ENCODE peak calls at places on chromosomes 11 and 22, in five cellular contexts. Q is HepG2, T is GM12878, C is HCT116, Y is SK-N-SH. K is an unnamed sample.

GRCh38 chr11:66183581-66184048 is 84.8 kb upstream of the RAB1B start:
- DNase-seq in C (no peak), T (no peak), Q (no peak), Y (no peak), K (peak)

GRCh38 chr11:42237701-42238235 is 778.3 kb upstream of the LRRC4C start:
- DNase-seq in T (no peak), C (no peak), Y (no peak), Q (no peak), K (no peak)

GRCh38 chr11:133842053-133842452 is 3.3 kb downstream of the SPATA19 start:
- DNase-seq in Q (no peak), Y (no peak), T (no peak), C (no peak), K (no peak)

GRCh38 chr11:66488957-66489356 is 8.7 kb downstream of the DPP3 start:
- DNase-seq in T (no peak), Y (no peak), Q (no peak), C (no peak), K (no peak)

GRCh38 chr11:35180311-35181233 is 41.6 kb downstream of the CD44 start:
- DNase-seq in C (no peak), Y (no peak), T (no peak), Q (no peak), K (no peak)

GRCh38 chr11:128052912-128053641 is 534.3 kb downstream of the ETS1 start:
- DNase-seq in Y (peak), T (no peak), C (no peak), Q (no peak), K (no peak)

GRCh38 chr22:50612715-50613221 is 12.2 kb downstream of the MAPK8IP2 start:
- DNase-seq in Y (peak), Q (no peak), T (no peak), C (no peak), K (no peak)

GRCh38 chr11:118638726-118639125 is 31.3 kb downstream of the PHLDB1 start:
- DNase-seq in C (no peak), Y (no peak), T (no peak), Q (no peak), K (no peak)

GRCh38 chr22:44954113-44954512 is 55.7 kb downstream of the PHF21B start:
- DNase-seq in Q (no peak), C (no peak), Y (no peak), T (no peak), K (no peak)

GRCh38 chr11:58446294-58446693 is 4.3 kb upstream of the OR5B12 start:
- DNase-seq in Y (no peak), T (no peak), Q (no peak), C (no peak), K (no peak)

GRCh38 chr11:63920126-63920869 is 3.3 kb upstream of the RCOR2 start:
- DNase-seq in C (no peak), Y (peak), Q (peak), T (no peak), K (no peak)

GRCh38 chr11:75931124-75931523 is 116.1 kb downstream of the UVRAG start:
- DNase-seq in Y (no peak), C (no peak), Q (no peak), T (no peak), K (no peak)

GRCh38 chr11:72740562-72741428 is 11.4 kb downstream of the ARAP1 start:
- DNase-seq in Y (no peak), C (no peak), Q (no peak), T (no peak), K (no peak)

GRCh38 chr11:67645521-67646457 is 4.7 kb downstream of the ACY3 start:
- DNase-seq in T (no peak), C (no peak), Y (no peak), Q (no peak), K (no peak)

GRCh38 chr22:41021655-41022454 is 70.5 kb upstream of the EP300 start:
- DNase-seq in Q (peak), Y (peak), T (no peak), C (peak), K (no peak)

GRCh38 chr11:35540526-35540925 is 15.1 kb upstream of the PAMR1 start:
- DNase-seq in Q (no peak), Y (no peak), C (no peak), T (no peak), K (no peak)

GRCh38 chr11:119417726-119418540 is 5.0 kb downstream of the THY1 start:
- DNase-seq in Y (peak), T (no peak), C (no peak), Q (no peak), K (no peak)

GRCh38 chr11:115085461-115086220 is 407.3 kb downstream of the NXPE2 start:
- DNase-seq in Q (no peak), Y (peak), T (no peak), C (no peak), K (no peak)

GRCh38 chr11:41382927-41383326 is 76.5 kb downstream of the LRRC4C start:
- DNase-seq in Y (no peak), T (no peak), Q (no peak), C (no peak), K (no peak)

GRCh38 chr11:119641991-119642745 is 86.8 kb downstream of the NECTIN1 start:
- DNase-seq in T (no peak), Y (peak), Q (peak), C (peak), K (peak)

GRCh38 chr22:50621948-50622722 is 5.8 kb downstream of the ARSA start:
- DNase-seq in Y (peak), T (peak), C (no peak), Q (no peak), K (no peak)

GRCh38 chr22:44845191-44845590 is 92.8 kb downstream of the ARHGAP8 start:
- DNase-seq in T (no peak), C (no peak), Y (no peak), Q (no peak), K (no peak)

GRCh38 chr11:88043149-88043548 is 132.1 kb downstream of the RAB38 start:
- DNase-seq in C (no peak), Q (no peak), T (no peak), Y (no peak), K (no peak)

GRCh38 chr22:23131931-23132330 is 9.9 kb downstream of the RSPH14 start:
- DNase-seq in T (no peak), Y (no peak), Q (no peak), C (no peak), K (no peak)

GRCh38 chr22:17501679-17502285 is 61.5 kb upstream of the SLC25A18 start:
- DNase-seq in Y (peak), C (peak), T (peak), Q (peak), K (peak)

GRCh38 chr11:116732740-116733385 is 39.9 kb downstream of the BUD13 start:
- DNase-seq in Q (peak), C (peak), T (peak), Y (peak), K (peak)

GRCh38 chr11:95451261-95451660 is 220.3 kb upstream of the SESN3 start:
- DNase-seq in C (no peak), T (no peak), Q (no peak), Y (no peak), K (no peak)

GRCh38 chr11:95453616-95454118 is 222.7 kb upstream of the SESN3 start:
- DNase-seq in C (peak), Y (no peak), Q (no peak), T (no peak), K (no peak)

GRCh38 chr11:95451682-95452081 is 220.7 kb upstream of the SESN3 start:
- DNase-seq in T (no peak), C (no peak), Q (no peak), Y (no peak), K (no peak)

GRCh38 chr11:95455228-95455627 is 224.2 kb upstream of the SESN3 start:
- DNase-seq in T (no peak), Y (no peak), Q (no peak), C (no peak), K (no peak)

DNA sequence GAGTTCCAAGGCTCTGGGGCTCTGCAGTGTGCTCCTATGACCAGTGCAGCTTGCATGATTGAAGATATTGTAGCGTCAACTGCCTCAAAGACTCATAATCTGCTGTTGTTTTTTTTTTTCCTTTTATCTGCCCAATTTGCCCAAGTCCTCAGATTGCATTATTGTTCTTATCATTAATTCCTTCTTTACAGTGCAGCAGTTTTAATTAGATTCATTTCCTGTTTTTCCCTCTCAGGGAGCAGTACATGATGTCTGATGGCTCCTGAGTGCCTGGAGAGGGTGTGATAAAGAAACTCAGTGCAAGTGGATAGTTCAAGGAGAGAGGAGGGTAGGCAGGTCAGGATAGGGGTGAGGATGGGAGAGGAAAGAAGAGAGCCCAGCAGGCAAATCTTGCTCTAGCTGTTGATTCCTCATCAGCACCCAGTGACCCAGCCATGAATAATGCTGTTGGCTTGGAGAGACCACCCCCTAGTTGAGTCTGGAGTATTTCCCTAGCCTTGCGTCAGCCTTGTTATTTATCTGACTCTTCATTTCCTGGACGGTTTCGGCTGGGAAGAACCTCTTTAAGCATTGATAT is 219.6 kb upstream of the SESN3 start:
- DNase-seq in C (no peak), Q (no peak), T (no peak), Y (no peak), K (no peak)
- TF ChIP-seq JUND in C (no peak), Q (no peak), T (no peak), Y (no peak), K (no peak)

DNA sequence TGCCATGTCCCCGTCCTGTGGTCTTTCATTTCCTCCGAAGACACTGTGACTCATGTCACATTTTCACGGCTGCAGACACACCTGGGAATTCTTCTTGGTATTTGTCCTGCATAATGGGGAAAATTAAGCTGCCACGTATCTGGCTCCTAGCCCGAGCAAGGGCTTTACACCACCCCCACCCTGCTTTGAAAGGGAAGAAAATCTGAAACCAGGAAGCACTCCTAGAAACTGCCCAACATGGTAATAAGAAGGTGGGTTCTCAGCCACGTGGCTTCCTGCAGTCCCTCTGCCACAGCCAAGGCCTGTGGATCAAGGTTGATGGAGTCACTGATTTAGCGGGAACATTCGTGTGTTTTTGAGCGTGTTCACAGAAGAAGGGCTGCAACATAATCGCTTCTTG is 291.9 kb downstream of the NTM start:
- DNase-seq in T (no peak), C (no peak), Q (no peak), Y (no peak), K (no peak)
- TF ChIP-seq JUND in T (no peak), C (no peak), Q (no peak), Y (no peak), K (no peak)

DNA sequence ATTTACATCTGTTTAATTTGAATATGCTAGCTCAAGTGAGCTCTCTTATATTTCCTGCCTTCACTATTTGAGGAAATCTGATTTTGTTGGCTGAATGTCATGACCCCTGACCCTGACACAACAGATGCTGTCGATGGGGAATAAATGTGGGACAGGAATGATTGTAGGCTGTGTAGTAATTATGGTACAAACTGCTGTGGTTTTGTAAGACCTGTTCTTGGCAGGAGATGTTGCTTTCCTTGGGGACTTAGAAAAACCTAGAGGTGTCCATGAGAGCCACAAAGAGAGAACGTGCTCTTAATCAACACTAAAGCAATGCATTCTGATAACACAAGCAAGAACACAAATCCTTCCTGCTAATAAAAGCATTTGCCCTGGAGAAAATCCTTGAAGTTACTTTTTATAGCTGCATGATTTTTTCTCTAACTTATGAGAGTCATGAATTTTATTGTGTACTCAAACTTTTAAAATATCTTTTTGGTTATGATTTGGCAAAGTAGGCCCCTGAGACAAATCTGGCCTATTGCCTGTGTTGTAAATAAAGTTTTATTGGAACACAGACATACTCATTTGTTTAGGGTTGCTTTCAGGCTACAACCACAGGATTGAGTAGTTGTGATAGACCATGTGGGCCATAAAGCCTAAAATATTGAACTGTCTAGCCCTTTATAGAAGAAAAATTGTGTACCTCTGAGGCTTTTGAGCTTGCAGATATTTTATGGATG is 90.2 kb downstream of the DDX10 start:
- DNase-seq in Q (no peak), C (no peak), Y (no peak), T (no peak), K (no peak)
- TF ChIP-seq JUND in Q (no peak), C (no peak), Y (no peak), T (no peak), K (no peak)

GRCh38 chr11:47178305-47178704 is 1.6 kb upstream of the ARFGAP2 start:
- DNase-seq in Y (no peak), C (no peak), T (no peak), Q (no peak), K (no peak)
- TF ChIP-seq JUND in Y (no peak), C (no peak), T (no peak), Q (no peak), K (no peak)

GRCh38 chr11:93651052-93651451 is 10.4 kb upstream of the CEP295 start:
- DNase-seq in C (no peak), Y (no peak), Q (no peak), T (no peak), K (no peak)

GRCh38 chr11:93653566-93653965 is 7.9 kb upstream of the CEP295 start:
- DNase-seq in Q (no peak), T (no peak), C (no peak), Y (no peak), K (no peak)

GRCh38 chr11:93653080-93653479 is 8.4 kb upstream of the CEP295 start:
- DNase-seq in C (no peak), Y (no peak), T (no peak), Q (no peak), K (no peak)

GRCh38 chr11:93652679-93653078 is 8.8 kb upstream of the CEP295 start:
- DNase-seq in T (no peak), C (no peak), Q (no peak), Y (no peak), K (no peak)

GRCh38 chr11:93652161-93652597 is 9.3 kb upstream of the CEP295 start:
- DNase-seq in Q (peak), T (no peak), C (no peak), Y (peak), K (peak)
- TF ChIP-seq JUND in Q (no peak), T (no peak), C (no peak), Y (no peak), K (no peak)

K was measured in T47D.